ENCODE peak calls at places on chromosomes 12 and 14, in seven cellular contexts. W, B, P, G, E, U and O are unnamed samples.

GRCh38 chr12:117981267-117981666 is 12.5 kb upstream of the KSR2 start:
- DNase-seq in W (no peak), B (no peak), P (no peak), G (no peak), E (no peak), U (no peak), O (no peak)

GRCh38 chr12:113418213-113418879 is 3.8 kb upstream of the SDSL start:
- DNase-seq in W (peak), B (peak), P (no peak), G (no peak), E (no peak), U (no peak), O (no peak)

GRCh38 chr12:82880442-82880901 is 193.8 kb downstream of the TMTC2 start:
- DNase-seq in W (no peak), B (no peak), P (no peak), G (no peak), E (no peak), U (peak), O (no peak)

GRCh38 chr12:15486859-15487258 is 164.6 kb downstream of the PTPRO start:
- DNase-seq in W (no peak), B (no peak), P (no peak), G (no peak), E (no peak), U (no peak), O (no peak)

GRCh38 chr12:76919388-76920181 is 40.8 kb upstream of the CSRP2 start:
- DNase-seq in W (no peak), B (no peak), P (no peak), G (no peak), E (no peak), U (no peak), O (no peak)

GRCh38 chr14:26204954-26205479 is 392.8 kb downstream of the NOVA1 start:
- DNase-seq in W (peak), B (no peak), P (no peak), G (peak), E (no peak), U (no peak), O (no peak)

GRCh38 chr14:95460647-95461478 is 55.6 kb downstream of the SYNE3 start:
- DNase-seq in W (peak), B (peak), P (no peak), G (no peak), E (no peak), U (peak), O (no peak)

GRCh38 chr14:28461379-28461778 is 305.2 kb upstream of the FOXG1 start:
- DNase-seq in W (peak), B (no peak), P (no peak), G (no peak), E (no peak), U (no peak), O (no peak)

GRCh38 chr14:91229743-91230200 is 14.7 kb downstream of the GPR68 start:
- DNase-seq in W (peak), B (peak), P (peak), G (no peak), E (no peak), U (no peak), O (no peak)

GRCh38 chr14:55710506-55711041 is 130.6 kb downstream of the KTN1 start:
- DNase-seq in W (peak), B (no peak), P (no peak), G (no peak), E (no peak), U (no peak), O (no peak)

GRCh38 chr14:104316723-104317499 is 178.5 kb downstream of the KIF26A start:
- DNase-seq in W (no peak), B (no peak), P (no peak), G (no peak), E (no peak), U (no peak), O (no peak)

GRCh38 chr14:84095796-84096195 is 1434.1 kb upstream of the FLRT2 start:
- DNase-seq in W (no peak), B (no peak), P (no peak), G (no peak), E (no peak), U (no peak), O (no peak)

GRCh38 chr12:67068204-67068731 is 200.9 kb upstream of the CAND1 start:
- DNase-seq in W (no peak), B (no peak), P (peak), G (peak), E (no peak), U (peak), O (no peak)

GRCh38 chr12:118984206-118984943 is 3.0 kb downstream of the SRRM4 start:
- DNase-seq in W (no peak), B (no peak), P (no peak), G (no peak), E (no peak), U (no peak), O (no peak)

GRCh38 chr14:104047761-104048160 is 37.7 kb upstream of the ASPG start:
- DNase-seq in W (no peak), B (no peak), P (no peak), G (no peak), E (no peak), U (no peak), O (no peak)

GRCh38 chr14:100762089-100762515 is 35.4 kb downstream of the DLK1 start:
- DNase-seq in W (peak), B (no peak), P (no peak), G (no peak), E (no peak), U (peak), O (no peak)

GRCh38 chr14:50061664-50062437 is 54.5 kb downstream of the VCPKMT start:
- DNase-seq in W (peak), B (peak), P (peak), G (no peak), E (peak), U (peak), O (peak)

GRCh38 chr12:22740656-22741350 is 115.8 kb downstream of the ETNK1 start:
- DNase-seq in W (no peak), B (no peak), P (no peak), G (no peak), E (no peak), U (no peak), O (no peak)

GRCh38 chr14:50156111-50156510 is 39.7 kb upstream of the VCPKMT start:
- DNase-seq in W (no peak), B (no peak), P (no peak), G (no peak), E (no peak), U (no peak), O (no peak)

GRCh38 chr12:113612076-113612728 is 140.5 kb upstream of the LHX5 start:
- DNase-seq in W (no peak), B (no peak), P (no peak), G (no peak), E (no peak), U (no peak), O (no peak)

GRCh38 chr12:132801741-132802140 is 26.9 kb downstream of the GOLGA3 start:
- DNase-seq in W (no peak), B (no peak), P (no peak), G (no peak), E (no peak), U (no peak), O (no peak)

GRCh38 chr12:4445156-4446020 is at the start of gene FGF6:
- DNase-seq in W (no peak), B (peak), P (no peak), G (no peak), E (no peak), U (no peak), O (no peak)

GRCh38 chr12:33596814-33597213 is 157.2 kb upstream of the SYT10 start:
- DNase-seq in W (no peak), B (no peak), P (no peak), G (no peak), E (no peak), U (no peak), O (no peak)

GRCh38 chr12:45276154-45276553 is 60.3 kb downstream of the ANO6 start:
- DNase-seq in W (no peak), B (no peak), P (no peak), G (no peak), E (no peak), U (no peak), O (no peak)

GRCh38 chr14:75070383-75070782 is 942 bp downstream of the ZC2HC1C start:
- DNase-seq in W (no peak), B (no peak), P (no peak), G (no peak), E (no peak), U (no peak), O (no peak)

GRCh38 chr12:47111854-47112253 is 32.1 kb upstream of the AMIGO2 start:
- DNase-seq in W (no peak), B (no peak), P (no peak), G (no peak), E (no peak), U (no peak), O (no peak)

GRCh38 chr12:127411981-127412380 is 855.0 kb upstream of the TMEM132C start:
- DNase-seq in W (no peak), B (no peak), P (no peak), G (no peak), E (no peak), U (no peak), O (no peak)

GRCh38 chr14:71651228-71651627 is 281.0 kb upstream of the RGS6 start:
- DNase-seq in W (peak), B (no peak), P (no peak), G (no peak), E (no peak), U (peak), O (no peak)

GRCh38 chr14:42804146-42804545 is 1197.5 kb downstream of the LRFN5 start:
- DNase-seq in W (no peak), B (no peak), P (no peak), G (no peak), E (no peak), U (peak), O (no peak)

GRCh38 chr14:92223027-92223426 is 99.9 kb upstream of the SLC24A4 start:
- DNase-seq in W (no peak), B (no peak), P (no peak), G (no peak), E (no peak), U (no peak), O (no peak)

GRCh38 chr14:99996951-99997571 is 68.2 kb upstream of the EVL start:
- DNase-seq in W (peak), B (no peak), P (no peak), G (no peak), E (no peak), U (no peak), O (no peak)

GRCh38 chr12:8156845-8157244 is at the start of gene ZNF705A:
- DNase-seq in W (peak), B (no peak), P (no peak), G (no peak), E (no peak), U (peak), O (no peak)

GRCh38 chr14:56745091-56745490 is 65.2 kb downstream of the OTX2 start:
- DNase-seq in W (no peak), B (no peak), P (no peak), G (no peak), E (no peak), U (peak), O (no peak)

GRCh38 chr12:79689477-79690155 is 1.1 kb downstream of the PAWR start:
- DNase-seq in W (peak), B (peak), P (no peak), G (peak), E (no peak), U (peak), O (peak)

GRCh38 chr12:103548622-103549601 is 38.2 kb upstream of the STAB2 start:
- DNase-seq in W (peak), B (peak), P (peak), G (peak), E (no peak), U (peak), O (peak)

GRCh38 chr14:77580964-77581505 is 35.4 kb downstream of the SPTLC2 start:
- DNase-seq in W (peak), B (no peak), P (no peak), G (no peak), E (no peak), U (peak), O (no peak)

DNA sequence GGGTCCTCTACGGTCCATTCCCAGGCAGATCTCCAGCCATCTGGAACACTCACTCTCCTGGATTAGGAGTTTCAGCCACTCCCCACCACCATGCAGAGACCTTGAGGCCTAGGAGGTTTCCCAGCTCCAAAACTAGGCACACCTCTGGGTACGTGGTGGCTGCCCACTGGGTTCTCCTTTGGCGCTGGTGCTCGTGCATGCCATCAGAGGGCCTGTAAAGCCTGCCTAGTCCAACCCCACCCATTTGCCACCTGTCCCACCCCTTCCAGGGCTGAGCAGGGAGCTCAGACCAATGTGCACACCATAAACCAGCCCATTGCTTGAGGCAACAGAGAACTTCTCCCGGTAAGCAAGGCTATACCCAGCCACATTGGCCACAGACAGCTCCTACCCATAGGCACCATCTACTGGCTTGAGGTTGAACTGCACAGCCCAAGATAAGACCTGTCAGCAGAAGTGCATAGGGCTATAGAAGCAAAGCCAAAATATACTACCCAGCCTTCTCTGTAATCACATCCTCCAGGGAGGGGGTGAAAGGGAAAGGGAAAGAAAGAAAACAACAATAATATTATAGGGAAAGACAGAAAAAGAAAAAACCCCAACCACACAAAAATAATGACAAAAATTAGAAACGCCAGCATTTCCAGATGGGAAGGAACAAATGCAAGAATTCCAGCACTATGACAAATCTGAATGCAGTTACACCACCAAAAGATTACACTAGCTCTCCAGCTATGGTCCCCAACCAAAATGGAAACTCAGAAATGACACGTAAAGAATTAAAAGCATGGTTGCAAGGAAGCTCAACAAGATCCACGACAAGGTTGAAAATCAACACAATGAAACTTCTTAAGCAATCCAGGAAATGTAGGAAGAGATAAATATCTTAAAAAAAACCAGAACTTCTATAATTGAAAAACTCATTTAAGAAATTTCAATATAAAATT is 111.9 kb upstream of the CCDC175 start:
- DNase-seq in W (peak), B (peak), P (peak), G (peak), E (no peak), U (peak), O (no peak)
- TF ChIP-seq CTCF in W (peak), B (no peak), P (peak), G (peak), E (peak), U (peak), O (no peak)

DNA sequence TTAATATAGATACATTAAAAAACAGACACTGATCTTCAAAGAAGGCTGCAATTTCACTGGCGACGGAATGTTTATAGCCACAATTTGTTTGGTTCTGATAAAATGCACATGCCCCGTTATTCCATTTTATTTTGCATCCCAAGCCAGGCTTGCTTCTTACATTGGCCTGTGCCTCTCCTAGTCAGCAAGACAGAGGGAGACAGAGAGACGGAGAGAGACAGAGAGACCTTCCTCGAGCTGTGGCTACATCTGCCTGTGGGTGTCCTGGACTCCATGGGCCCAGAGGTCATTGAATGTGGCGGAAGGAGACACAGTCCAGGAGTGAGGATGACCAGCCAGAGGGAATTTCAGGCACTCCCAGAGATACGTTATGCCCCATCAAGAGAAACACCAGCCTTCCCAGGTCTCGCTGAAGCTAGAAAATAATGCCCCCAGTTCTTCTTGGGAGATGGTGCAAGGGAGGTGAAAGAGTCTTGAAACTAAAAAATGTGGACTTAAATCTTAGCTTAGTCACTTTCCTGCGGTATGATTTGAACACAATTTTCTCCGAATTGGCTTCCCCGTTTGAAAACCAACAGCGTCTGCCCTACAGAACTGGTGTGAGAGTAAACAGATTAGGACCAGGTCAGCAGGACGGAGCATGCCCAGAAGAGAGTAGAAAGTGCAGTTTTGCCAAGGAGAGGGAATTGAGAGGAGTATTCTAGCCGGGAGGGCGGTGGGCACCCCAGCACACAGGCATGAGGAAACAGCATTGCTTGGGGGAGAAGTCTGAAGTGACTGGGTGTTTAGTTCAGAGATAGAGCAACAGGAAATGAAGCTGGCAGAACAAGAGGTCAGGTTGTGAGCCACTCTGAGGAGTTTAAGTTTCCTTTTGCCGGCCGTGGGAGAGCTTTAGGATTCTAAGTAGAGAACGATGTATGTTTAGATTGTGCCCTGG is 926.9 kb downstream of the VRK1 start:
- DNase-seq in W (no peak), B (no peak), P (peak), G (no peak), E (no peak), U (no peak), O (no peak)
- TF ChIP-seq CTCF in W (no peak), B (no peak), P (peak), G (no peak), E (no peak), U (no peak), O (no peak)

DNA sequence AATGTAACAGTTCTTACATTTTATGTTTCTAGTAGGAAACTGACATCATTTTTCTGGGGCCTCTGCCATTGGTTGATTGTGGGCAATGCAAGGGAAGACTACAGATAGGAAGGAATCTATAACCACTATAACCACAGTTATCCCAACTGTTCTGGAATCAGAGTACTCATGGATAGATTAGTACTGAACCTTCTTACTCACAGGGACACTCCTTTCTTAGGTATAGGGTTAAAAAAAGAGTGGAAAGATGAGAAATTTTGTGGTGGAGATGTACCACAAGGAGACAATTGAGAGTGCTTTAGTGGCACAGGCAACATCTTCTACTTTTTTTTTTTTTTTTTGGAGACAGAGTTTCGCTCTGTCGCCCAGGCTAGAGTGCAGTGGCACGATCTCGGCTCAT is 21.0 kb downstream of the TMEM116 start:
- DNase-seq in W (no peak), B (no peak), P (no peak), G (no peak), E (no peak), U (no peak), O (no peak)
- TF ChIP-seq CTCF in W (no peak), B (no peak), P (no peak), G (no peak), E (no peak), U (no peak), O (no peak)

DNA sequence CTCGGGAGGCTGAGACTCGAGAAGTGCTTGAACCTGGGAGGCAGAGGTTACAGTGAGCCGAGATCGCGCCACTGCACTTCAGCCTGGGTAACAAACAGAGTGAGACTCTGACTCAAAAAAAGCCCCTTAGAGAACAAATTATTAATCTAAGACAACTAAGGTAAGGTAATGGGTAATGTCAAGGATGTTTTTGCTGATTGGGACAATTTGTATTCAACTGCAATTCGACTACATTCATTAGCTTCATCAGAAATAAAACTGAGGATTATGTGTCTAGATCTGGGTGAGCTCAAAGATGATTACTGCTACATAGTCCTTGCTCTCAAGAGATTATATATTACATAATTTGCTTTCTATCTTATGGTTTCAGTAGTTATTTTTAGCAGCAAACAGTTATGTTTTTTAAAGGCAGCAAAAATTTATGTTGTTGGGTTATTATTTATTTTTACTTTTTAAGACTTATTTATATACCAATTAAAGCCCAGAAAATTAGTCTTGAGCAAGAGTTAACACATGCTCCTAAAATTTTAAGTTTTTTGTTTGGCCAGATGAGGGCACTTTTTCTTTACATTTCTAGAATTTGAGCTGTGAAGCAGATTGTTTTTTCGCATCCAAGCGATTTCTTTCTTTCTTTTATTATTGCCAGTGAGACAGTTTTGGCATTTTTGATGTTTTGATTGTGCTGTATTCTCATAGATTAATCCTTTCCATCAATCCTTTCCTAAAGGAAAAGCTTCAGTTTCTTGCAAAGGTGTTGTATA is 52.3 kb downstream of the PLEKHA5 start:
- DNase-seq in W (peak), B (no peak), P (no peak), G (no peak), E (no peak), U (peak), O (no peak)
- TF ChIP-seq CTCF in W (no peak), B (no peak), P (peak), G (peak), E (no peak), U (peak), O (no peak)

GRCh38 chr12:6471992-6472366 is 1.5 kb upstream of the VAMP1 start:
- DNase-seq in W (peak), B (no peak), P (no peak), G (no peak), E (no peak), U (no peak), O (no peak)
- TF ChIP-seq CTCF in W (no peak), B (no peak), P (no peak), G (no peak), E (no peak), U (no peak), O (no peak)

GRCh38 chr12:14362347-14362746 is 3.1 kb upstream of the ATF7IP start:
- DNase-seq in W (no peak), B (no peak), P (no peak), G (no peak), E (no peak), U (no peak), O (no peak)

GRCh38 chr12:14364583-14365271 is 755 bp upstream of the ATF7IP start:
- DNase-seq in W (no peak), B (no peak), P (no peak), G (no peak), E (no peak), U (no peak), O (no peak)

GRCh38 chr12:14367097-14367661 is 1.7 kb downstream of the ATF7IP start:
- DNase-seq in W (peak), B (no peak), P (no peak), G (no peak), E (no peak), U (peak), O (no peak)

GRCh38 chr12:14366211-14366762 is 805 bp downstream of the ATF7IP start:
- DNase-seq in W (no peak), B (no peak), P (no peak), G (no peak), E (no peak), U (no peak), O (no peak)

GRCh38 chr12:14365294-14366210 is at the start of gene ATF7IP:
- DNase-seq in W (peak), B (peak), P (peak), G (peak), E (peak), U (peak), O (peak)
- TF ChIP-seq CTCF in W (peak), B (peak), P (peak), G (peak), E (peak), U (peak), O (no peak)